ENCODE peak calls at places on chromosomes 4 and X, in four cellular contexts. One of them, this sample, is unnamed.
A peak's percentile ranks its signal among the peaks of the same experiment; 100 is the strongest.

GRCh38 chrX:101071585-101071984 is 7.1 kb upstream of the TMEM35A start:
- DNase-seq in HL-60: no peak
- DNase-seq in heart left ventricle: no peak
- DNase-seq in lung: no peak
- DNase-seq in this sample: no peak

GRCh38 chr4:3346146-3346545 is 53.3 kb downstream of the RGS12 start:
- DNase-seq in HL-60: peak; percentile 77
- DNase-seq in heart left ventricle: no peak
- DNase-seq in lung: peak; percentile 59
- DNase-seq in this sample: peak; percentile 57

GRCh38 chrX:11381464-11381863 is 88.3 kb downstream of the AMELX start:
- DNase-seq in HL-60: peak; percentile 39
- DNase-seq in heart left ventricle: no peak
- DNase-seq in lung: no peak
- DNase-seq in this sample: peak; percentile 1

GRCh38 chrX:78979789-78980464 is 34.7 kb downstream of the P2RY10 start:
- DNase-seq in HL-60: no peak
- DNase-seq in heart left ventricle: no peak
- DNase-seq in lung: no peak
- DNase-seq in this sample: peak; percentile 38

GRCh38 chr4:48905363-48906015 is 1.1 kb downstream of the OCIAD2 start:
- DNase-seq in HL-60: no peak
- DNase-seq in heart left ventricle: no peak
- DNase-seq in lung: no peak
- DNase-seq in this sample: no peak

GRCh38 chr4:138864961-138865720 is 150.4 kb upstream of the NOCT start:
- DNase-seq in HL-60: no peak
- DNase-seq in heart left ventricle: no peak
- DNase-seq in lung: no peak
- DNase-seq in this sample: no peak

GRCh38 chr4:105956566-105956965 is 61.3 kb downstream of the NPNT start:
- DNase-seq in HL-60: no peak
- DNase-seq in heart left ventricle: no peak
- DNase-seq in lung: no peak
- DNase-seq in this sample: no peak

GRCh38 chrX:49001521-49002090 is 458 bp downstream of the GRIPAP1 start:
- DNase-seq in HL-60: peak; percentile 52
- DNase-seq in heart left ventricle: no peak
- DNase-seq in lung: peak; percentile 29
- DNase-seq in this sample: peak; percentile 76

GRCh38 chrX:115560978-115561604 is at the start of gene PLS3:
- DNase-seq in HL-60: no peak
- DNase-seq in heart left ventricle: peak; percentile 90
- DNase-seq in lung: peak; percentile 83
- DNase-seq in this sample: peak; percentile 47

GRCh38 chr4:158777423-158777822 is 8.6 kb downstream of the FNIP2 start:
- DNase-seq in HL-60: no peak
- DNase-seq in heart left ventricle: no peak
- DNase-seq in lung: no peak
- DNase-seq in this sample: no peak

GRCh38 chr4:156963419-156963818 is 8.2 kb downstream of the PDGFC start:
- DNase-seq in HL-60: no peak
- DNase-seq in heart left ventricle: no peak
- DNase-seq in lung: no peak
- DNase-seq in this sample: no peak

GRCh38 chrX:68831405-68832100 is 2.7 kb downstream of the EFNB1 start:
- DNase-seq in HL-60: no peak
- DNase-seq in heart left ventricle: no peak
- DNase-seq in lung: no peak
- DNase-seq in this sample: no peak

GRCh38 chr4:21304061-21304541 is 603.8 kb downstream of the PACRGL start:
- DNase-seq in HL-60: no peak
- DNase-seq in heart left ventricle: no peak
- DNase-seq in lung: no peak
- DNase-seq in this sample: no peak

GRCh38 chr4:53010320-53010719 is 148.2 kb downstream of the RASL11B start:
- DNase-seq in HL-60: no peak
- DNase-seq in heart left ventricle: no peak
- DNase-seq in lung: no peak
- DNase-seq in this sample: no peak

GRCh38 chr4:101037938-101038413 is 309.4 kb downstream of the PPP3CA start:
- DNase-seq in HL-60: peak; percentile 74
- DNase-seq in heart left ventricle: no peak
- DNase-seq in lung: no peak
- DNase-seq in this sample: peak; percentile 19

GRCh38 chr4:165626316-165626715 is 246.7 kb upstream of the TLL1 start:
- DNase-seq in HL-60: no peak
- DNase-seq in heart left ventricle: no peak
- DNase-seq in lung: no peak
- DNase-seq in this sample: no peak

GRCh38 chr4:56463711-56464110 is 3.7 kb upstream of the SRP72 start:
- DNase-seq in HL-60: peak; percentile 14
- DNase-seq in heart left ventricle: no peak
- DNase-seq in lung: no peak
- DNase-seq in this sample: no peak

GRCh38 chrX:156000361-156000926 is 2.9 kb downstream of the IL9R start:
- DNase-seq in HL-60: no peak
- DNase-seq in heart left ventricle: no peak
- DNase-seq in lung: no peak
- DNase-seq in this sample: no peak

GRCh38 chr4:143358923-143359694 is 22.4 kb downstream of the GAB1 start:
- DNase-seq in HL-60: peak; percentile 54
- DNase-seq in heart left ventricle: no peak
- DNase-seq in lung: peak; percentile 67
- DNase-seq in this sample: peak; percentile 74

GRCh38 chrX:2548731-2549423 is 48.1 kb upstream of the DHRSX start:
- DNase-seq in HL-60: no peak
- DNase-seq in heart left ventricle: no peak
- DNase-seq in lung: no peak
- DNase-seq in this sample: no peak

GRCh38 chr4:132227349-132228165 is 921.5 kb upstream of the PCDH10 start:
- DNase-seq in HL-60: peak; percentile 6
- DNase-seq in heart left ventricle: no peak
- DNase-seq in lung: peak; percentile 31
- DNase-seq in this sample: peak; percentile 17

GRCh38 chr4:189092596-189092995 is 848.1 kb upstream of the FRG1 start:
- DNase-seq in HL-60: no peak
- DNase-seq in heart left ventricle: no peak
- DNase-seq in lung: no peak
- DNase-seq in this sample: no peak

GRCh38 chrX:49058794-49059193 is at the start of gene CCDC120:
- DNase-seq in HL-60: no peak
- DNase-seq in heart left ventricle: no peak
- DNase-seq in lung: peak; percentile 51
- DNase-seq in this sample: no peak

GRCh38 chr4:15963001-15963451 is at the start of gene FGFBP2:
- DNase-seq in HL-60: peak; percentile 82
- DNase-seq in heart left ventricle: peak; percentile 60
- DNase-seq in lung: no peak
- DNase-seq in this sample: peak; percentile 92

GRCh38 chr4:8656185-8656517 is 63.6 kb downstream of the CPZ start:
- DNase-seq in HL-60: no peak
- DNase-seq in heart left ventricle: no peak
- DNase-seq in lung: no peak
- DNase-seq in this sample: no peak

GRCh38 chrX:15714529-15714928 is 23.5 kb upstream of the CA5B start:
- DNase-seq in HL-60: no peak
- DNase-seq in heart left ventricle: no peak
- DNase-seq in lung: no peak
- DNase-seq in this sample: no peak

GRCh38 chr4:907691-908437 is 24.3 kb downstream of the GAK start:
- DNase-seq in HL-60: no peak
- DNase-seq in heart left ventricle: peak; percentile 42
- DNase-seq in lung: no peak
- DNase-seq in this sample: no peak

GRCh38 chr4:89836897-89837384 is at the start of gene SNCA:
- DNase-seq in HL-60: no peak
- DNase-seq in heart left ventricle: peak; percentile 83
- DNase-seq in lung: peak; percentile 50
- DNase-seq in this sample: peak; percentile 53

GRCh38 chrX:100424012-100424411 is 13.9 kb upstream of the PCDH19 start:
- DNase-seq in HL-60: no peak
- DNase-seq in heart left ventricle: no peak
- DNase-seq in lung: no peak
- DNase-seq in this sample: no peak

GRCh38 chr4:123510666-123511065 is 114.1 kb downstream of the SPRY1 start:
- DNase-seq in HL-60: no peak
- DNase-seq in heart left ventricle: no peak
- DNase-seq in lung: no peak
- DNase-seq in this sample: no peak

GRCh38 chr4:185224597-185224996 is 15.2 kb downstream of the SNX25 start:
- DNase-seq in HL-60: no peak
- DNase-seq in heart left ventricle: no peak
- DNase-seq in lung: no peak
- DNase-seq in this sample: no peak

GRCh38 chr4:40651280-40651679 is 21.6 kb upstream of the RBM47 start:
- DNase-seq in HL-60: no peak
- DNase-seq in heart left ventricle: no peak
- DNase-seq in lung: no peak
- DNase-seq in this sample: no peak

GRCh38 chr4:34094114-34094513 is 2150.2 kb downstream of the ARAP2 start:
- DNase-seq in HL-60: no peak
- DNase-seq in heart left ventricle: no peak
- DNase-seq in lung: no peak
- DNase-seq in this sample: no peak

GRCh38 chrX:149540133-149540620 is 635 bp upstream of the EOLA1 start:
- DNase-seq in HL-60: peak; percentile 81
- DNase-seq in heart left ventricle: peak; percentile 93
- DNase-seq in lung: peak; percentile 90
- DNase-seq in this sample: peak; percentile 95

GRCh38 chrX:11478036-11478435 is 184.8 kb downstream of the AMELX start:
- DNase-seq in HL-60: no peak
- DNase-seq in heart left ventricle: no peak
- DNase-seq in lung: no peak
- DNase-seq in this sample: no peak

GRCh38 chr4:75708218-75708691 is 16.1 kb upstream of the USO1 start:
- DNase-seq in HL-60: peak; percentile 31
- DNase-seq in heart left ventricle: no peak
- DNase-seq in lung: no peak
- DNase-seq in this sample: peak; percentile 75

GRCh38 chr4:10346023-10346422 is 111.2 kb downstream of the ZNF518B start:
- DNase-seq in HL-60: no peak
- DNase-seq in heart left ventricle: no peak
- DNase-seq in lung: no peak
- DNase-seq in this sample: no peak

GRCh38 chr4:10347815-10348214 is 109.4 kb downstream of the ZNF518B start:
- DNase-seq in HL-60: no peak
- DNase-seq in heart left ventricle: no peak
- DNase-seq in lung: no peak
- DNase-seq in this sample: no peak

GRCh38 chr4:10348241-10348640 is 109.0 kb downstream of the ZNF518B start:
- DNase-seq in HL-60: no peak
- DNase-seq in heart left ventricle: no peak
- DNase-seq in lung: no peak
- DNase-seq in this sample: no peak

GRCh38 chr4:10345381-10345784 is 111.8 kb downstream of the ZNF518B start:
- DNase-seq in HL-60: no peak
- DNase-seq in heart left ventricle: no peak
- DNase-seq in lung: no peak
- DNase-seq in this sample: no peak

DNA sequence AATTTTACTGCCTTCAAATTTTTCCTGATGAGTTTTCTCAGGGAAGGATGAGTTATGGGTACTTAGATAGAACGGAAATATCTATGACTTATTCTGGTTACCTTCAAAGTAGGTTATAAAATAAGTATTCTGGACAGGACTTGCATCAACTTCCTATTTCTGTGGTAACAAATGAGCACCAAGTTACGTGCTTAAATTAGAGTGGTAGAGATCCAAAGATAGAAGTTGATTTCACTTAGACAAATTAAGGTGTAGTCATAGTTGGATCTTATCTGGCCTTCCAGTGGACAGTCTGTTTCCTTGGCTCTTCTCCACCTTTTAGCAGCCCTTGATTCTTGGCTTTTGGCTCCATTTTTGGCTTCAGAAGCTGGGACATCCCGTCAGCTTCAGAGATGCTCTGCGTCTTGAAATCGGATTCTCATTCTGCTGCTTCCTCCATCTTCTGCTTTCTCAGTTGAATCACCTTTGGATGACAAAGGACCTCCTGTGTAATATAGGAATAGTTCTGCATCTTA is 109.9 kb downstream of the ZNF518B start:
- DNase-seq in HL-60: no peak
- DNase-seq in heart left ventricle: no peak
- DNase-seq in lung: no peak
- DNase-seq in this sample: no peak
- TF ChIP-seq CTCF in HL-60: no peak
- TF ChIP-seq CTCF in heart left ventricle: no peak
- TF ChIP-seq CTCF in lung: no peak
- TF ChIP-seq CTCF in this sample: no peak

GRCh38 chr4:4866833-4867744 is 7.6 kb downstream of the MSX1 start:
- DNase-seq in HL-60: no peak
- DNase-seq in heart left ventricle: no peak
- DNase-seq in lung: no peak
- DNase-seq in this sample: no peak
- TF ChIP-seq CTCF in HL-60: no peak
- TF ChIP-seq CTCF in heart left ventricle: peak; percentile 18
- TF ChIP-seq CTCF in lung: no peak
- TF ChIP-seq CTCF in this sample: no peak

DNA sequence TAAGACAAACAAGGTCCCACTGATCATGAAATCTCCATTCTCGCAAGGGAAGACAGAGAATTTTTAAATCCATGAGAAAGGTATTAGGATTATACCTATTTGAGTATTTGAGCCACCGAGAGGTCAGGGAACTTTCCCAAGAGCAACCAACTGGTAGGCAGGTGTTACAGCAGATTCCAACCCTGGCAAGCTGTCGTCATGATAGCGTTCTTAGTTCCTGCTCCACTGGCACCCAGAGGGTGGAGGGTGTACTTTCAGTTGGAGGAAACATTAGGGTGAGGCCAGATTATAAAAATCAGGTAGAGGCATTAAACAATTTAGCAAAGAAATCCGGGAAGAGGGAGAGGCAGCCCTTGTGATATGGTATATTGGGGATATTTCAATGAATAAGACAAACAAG is 23.3 kb downstream of the COQ2 start:
- DNase-seq in HL-60: no peak
- DNase-seq in heart left ventricle: no peak
- DNase-seq in lung: no peak
- DNase-seq in this sample: no peak
- TF ChIP-seq CTCF in HL-60: no peak
- TF ChIP-seq CTCF in heart left ventricle: no peak
- TF ChIP-seq CTCF in lung: no peak
- TF ChIP-seq CTCF in this sample: no peak

GRCh38 chrX:21839334-21840198 is at the start of gene MBTPS2:
- DNase-seq in HL-60: peak; percentile 86
- DNase-seq in heart left ventricle: peak; percentile 88
- DNase-seq in lung: peak; percentile 81
- DNase-seq in this sample: peak; percentile 86
- TF ChIP-seq CTCF in HL-60: no peak
- TF ChIP-seq CTCF in heart left ventricle: no peak
- TF ChIP-seq CTCF in lung: no peak
- TF ChIP-seq CTCF in this sample: no peak

GRCh38 chrX:38305971-38306370 is 21.3 kb downstream of the RPGR start:
- DNase-seq in HL-60: no peak
- DNase-seq in heart left ventricle: no peak
- DNase-seq in lung: no peak
- DNase-seq in this sample: no peak

GRCh38 chrX:38304010-38304409 is 23.3 kb downstream of the RPGR start:
- DNase-seq in HL-60: peak; percentile 6
- DNase-seq in heart left ventricle: no peak
- DNase-seq in lung: no peak
- DNase-seq in this sample: no peak
- TF ChIP-seq CTCF in HL-60: no peak
- TF ChIP-seq CTCF in heart left ventricle: no peak
- TF ChIP-seq CTCF in lung: no peak
- TF ChIP-seq CTCF in this sample: no peak

This sample was measured in activated CD8-positive, alpha-beta T cell treated with anti-CD3 and anti-CD28 coated beads for 36 hours.